ENCODE peak calls at places on chromosomes 6 and 20, in eight cellular contexts. I is DND-41, D is cardiac muscle cell, F is nephron progenitor cell, Z is activated B cell treated with CpG ODN at 0.5 μM for 24 hours, Q is B cell, H is natural killer cell, V is AG10803. U is an unnamed sample.

GRCh38 chr20:53934421-53935352 is 135.7 kb downstream of the BCAS1 start:
- DNase-seq in I (peak), Z (no peak), D (peak), H (no peak), F (no peak), Q (no peak), V (peak), U (no peak)

GRCh38 chr20:33811763-33812672 is 870 bp downstream of the CHMP4B start:
- DNase-seq in D (peak), V (peak), Q (peak), Z (peak), I (peak), F (no peak), H (peak), U (no peak)

GRCh38 chr6:3749390-3749978 is 2.0 kb downstream of the PXDC1 start:
- DNase-seq in Q (no peak), V (no peak), Z (no peak), D (no peak), H (no peak), I (no peak), F (no peak), U (no peak)

GRCh38 chr6:6842301-6842700 is 253.8 kb downstream of the LY86 start:
- DNase-seq in F (no peak), H (no peak), D (no peak), V (no peak), Z (no peak), Q (no peak), I (no peak), U (no peak)

GRCh38 chr6:87504440-87504839 is 31.7 kb downstream of the SLC35A1 start:
- DNase-seq in V (peak), Z (no peak), Q (no peak), I (no peak), H (no peak), D (peak), F (no peak), U (no peak)

GRCh38 chr6:21846541-21847451 is 253.2 kb downstream of the SOX4 start:
- DNase-seq in V (no peak), D (no peak), Q (no peak), F (peak), H (no peak), I (peak), Z (no peak), U (no peak)

GRCh38 chr6:160022793-160023192 is 53.9 kb downstream of the IGF2R start:
- DNase-seq in V (no peak), I (no peak), H (no peak), F (no peak), Q (no peak), Z (no peak), D (no peak), U (no peak)

GRCh38 chr6:4553387-4553786 is 222.8 kb upstream of the CDYL start:
- DNase-seq in H (no peak), Q (no peak), Z (no peak), F (no peak), V (no peak), I (no peak), D (peak), U (no peak)

GRCh38 chr6:39530201-39530759 is 194.9 kb downstream of the KIF6 start:
- DNase-seq in Q (no peak), I (no peak), Z (no peak), V (peak), D (peak), H (no peak), F (no peak), U (no peak)

GRCh38 chr6:19380287-19380686 is 456.9 kb upstream of the ID4 start:
- DNase-seq in H (no peak), Q (no peak), V (no peak), F (no peak), I (no peak), Z (no peak), D (peak), U (no peak)

GRCh38 chr20:23570178-23570577 is 1.9 kb upstream of the CST9L start:
- DNase-seq in Z (no peak), D (no peak), H (no peak), I (no peak), Q (no peak), F (no peak), V (no peak), U (no peak)

GRCh38 chr6:52498538-52499017 is 78.3 kb downstream of the TRAM2 start:
- DNase-seq in F (no peak), Z (no peak), V (peak), D (no peak), I (no peak), H (no peak), Q (no peak), U (no peak)

GRCh38 chr6:30570760-30571084 is 520 bp upstream of the ABCF1 start:
- DNase-seq in H (no peak), Q (no peak), Z (no peak), F (no peak), V (peak), I (no peak), D (no peak), U (no peak)

GRCh38 chr6:122696853-122697252 is 82.7 kb upstream of the FABP7 start:
- DNase-seq in V (no peak), H (no peak), I (no peak), D (no peak), F (no peak), Z (no peak), Q (no peak), U (no peak)

GRCh38 chr6:119449253-119450156 is 99.9 kb upstream of the MAN1A1 start:
- DNase-seq in Q (no peak), D (no peak), H (no peak), I (no peak), V (no peak), F (no peak), Z (no peak), U (no peak)

GRCh38 chr20:39009348-39009747 is 47.2 kb downstream of the DHX35 start:
- DNase-seq in H (no peak), F (no peak), I (no peak), V (no peak), Z (no peak), D (no peak), Q (no peak), U (no peak)

GRCh38 chr20:57928181-57928967 is 218.6 kb upstream of the PMEPA1 start:
- DNase-seq in I (no peak), F (no peak), Z (no peak), V (peak), Q (no peak), H (no peak), D (peak), U (no peak)

GRCh38 chr6:56048601-56049000 is 173.2 kb upstream of the BMP5 start:
- DNase-seq in I (no peak), D (no peak), F (no peak), V (no peak), Z (no peak), Q (no peak), H (no peak), U (no peak)

GRCh38 chr20:51831891-51832675 is 29.8 kb upstream of the SALL4 start:
- DNase-seq in H (no peak), Z (no peak), Q (no peak), D (peak), F (no peak), V (peak), I (no peak), U (no peak)

GRCh38 chr20:48468571-48468970 is 359.2 kb downstream of the PREX1 start:
- DNase-seq in Z (no peak), Q (no peak), D (no peak), H (no peak), V (no peak), F (no peak), I (no peak), U (no peak)

GRCh38 chr20:20365593-20365992 is 2.3 kb upstream of the INSM1 start:
- DNase-seq in F (no peak), H (no peak), I (no peak), Q (peak), D (no peak), V (no peak), Z (no peak), U (no peak)

GRCh38 chr20:43939762-43940121 is 25.1 kb downstream of the TOX2 start:
- DNase-seq in F (no peak), V (no peak), Q (no peak), H (no peak), D (no peak), I (no peak), Z (no peak), U (no peak)

GRCh38 chr6:13660893-13661292 is 45.8 kb downstream of the NOL7 start:
- DNase-seq in F (no peak), D (no peak), V (no peak), Q (no peak), I (no peak), Z (no peak), H (no peak), U (no peak)

GRCh38 chr6:33566182-33567084 is 13.6 kb downstream of the BAK1 start:
- DNase-seq in Z (no peak), F (no peak), D (no peak), H (no peak), V (no peak), Q (no peak), I (no peak), U (no peak)

GRCh38 chr6:150273457-150274309 is 95.1 kb upstream of the IYD start:
- DNase-seq in I (no peak), Z (no peak), Q (no peak), D (no peak), V (no peak), H (no peak), F (peak), U (no peak)

GRCh38 chr6:90222724-90223198 is 73.9 kb downstream of the BACH2 start:
- DNase-seq in V (no peak), H (no peak), I (no peak), F (no peak), Q (no peak), D (no peak), Z (no peak), U (no peak)

GRCh38 chr6:24848461-24848860 is 49.7 kb upstream of the ARMH2 start:
- DNase-seq in V (no peak), I (no peak), F (no peak), Q (no peak), Z (no peak), H (no peak), D (no peak), U (no peak)

GRCh38 chr6:100809346-100809745 is 71.8 kb downstream of the ASCC3 start:
- DNase-seq in Q (no peak), I (no peak), Z (no peak), D (no peak), V (no peak), H (no peak), F (no peak), U (no peak)

GRCh38 chr20:43749734-43750294 is 23.0 kb upstream of the GTSF1L start:
- DNase-seq in V (peak), D (peak), H (peak), Q (peak), Z (peak), F (peak), I (peak), U (peak)

GRCh38 chr20:7003598-7003997 is 236.1 kb downstream of the BMP2 start:
- DNase-seq in V (no peak), Q (no peak), F (no peak), Z (no peak), I (no peak), D (peak), H (no peak), U (no peak)

GRCh38 chr6:161835426-161836029 is 561.7 kb upstream of the AGPAT4 start:
- DNase-seq in Z (no peak), D (peak), Q (no peak), V (no peak), F (peak), H (no peak), I (no peak), U (no peak)

GRCh38 chr6:161744211-161745067 is 470.6 kb upstream of the AGPAT4 start:
- DNase-seq in Z (no peak), V (no peak), F (no peak), H (no peak), Q (no peak), D (no peak), I (no peak), U (no peak)

GRCh38 chr6:42766163-42766670 is 15.6 kb upstream of the BICRAL start:
- DNase-seq in I (no peak), F (no peak), H (peak), V (peak), Q (no peak), D (no peak), Z (no peak), U (no peak)

GRCh38 chr20:44264287-44264686 is 17.2 kb downstream of the GDAP1L1 start:
- DNase-seq in Z (no peak), H (no peak), I (peak), F (peak), D (peak), V (no peak), Q (no peak), U (no peak)

GRCh38 chr20:35821807-35822242 is 50.0 kb downstream of the PHF20 start:
- DNase-seq in Q (no peak), D (peak), I (no peak), V (peak), Z (no peak), H (no peak), F (no peak), U (no peak)

GRCh38 chr20:13119583-13119982 is 101.5 kb upstream of the ISM1 start:
- DNase-seq in F (peak), V (peak), Q (peak), D (peak), I (peak), Z (no peak), H (no peak), U (no peak)

GRCh38 chr6:34377984-34378383 is 14.5 kb downstream of the NUDT3 start:
- DNase-seq in V (no peak), D (no peak), I (no peak), H (no peak), Z (no peak), F (no peak), Q (no peak), U (no peak)

GRCh38 chr6:106056060-106056737 is 29.9 kb upstream of the PRDM1 start:
- DNase-seq in F (no peak), V (no peak), D (no peak), Z (no peak), H (no peak), Q (no peak), I (peak), U (no peak)

GRCh38 chr6:74001091-74001490 is 305.1 kb downstream of the CD109 start:
- DNase-seq in F (no peak), H (no peak), Q (no peak), I (no peak), D (no peak), V (peak), Z (no peak), U (no peak)

GRCh38 chr6:74000582-74000981 is 304.6 kb downstream of the CD109 start:
- DNase-seq in F (no peak), H (no peak), D (no peak), V (peak), Q (no peak), Z (no peak), I (no peak), U (no peak)
- TF ChIP-seq CTCF in F (no peak), H (no peak), D (no peak), V (no peak), Q (no peak), Z (no peak), I (no peak), U (no peak)

GRCh38 chr6:133835901-133836300 is 53.0 kb upstream of the TCF21 start:
- DNase-seq in Q (no peak), F (no peak), D (peak), I (no peak), H (no peak), V (peak), Z (no peak), U (no peak)
- TF ChIP-seq CTCF in Q (no peak), F (no peak), D (peak), I (no peak), H (no peak), V (peak), Z (no peak), U (no peak)

GRCh38 chr6:109062756-109063352 is 31.8 kb downstream of the SESN1 start:
- DNase-seq in Q (no peak), D (no peak), Z (no peak), H (no peak), F (no peak), V (no peak), I (no peak), U (no peak)
- TF ChIP-seq CTCF in Q (no peak), D (no peak), Z (no peak), H (no peak), F (no peak), V (no peak), I (no peak), U (no peak)

DNA sequence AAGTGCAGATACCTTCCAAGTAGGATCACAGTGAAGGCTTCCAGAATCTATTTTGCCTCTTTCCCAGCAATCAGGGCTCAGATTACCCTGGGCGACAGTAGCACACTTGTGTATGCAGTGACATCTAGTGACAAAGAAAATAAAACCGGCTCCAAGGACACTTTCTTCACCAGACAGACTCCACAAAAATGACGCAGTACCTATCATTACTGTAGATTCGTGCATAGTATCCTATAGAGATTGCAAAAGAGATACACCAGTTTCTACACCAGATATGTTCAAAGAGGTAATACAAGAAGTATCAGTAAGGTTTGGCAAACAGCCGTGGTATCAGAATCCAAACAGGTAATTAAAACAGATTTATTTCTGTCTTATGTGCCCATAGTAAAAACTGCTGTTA is 600.3 kb upstream of the JAG1 start:
- DNase-seq in I (peak), V (peak), F (peak), Q (no peak), D (peak), H (no peak), Z (no peak), U (peak)
- TF ChIP-seq CTCF in I (peak), V (peak), F (peak), Q (no peak), D (peak), H (no peak), Z (no peak), U (peak)

DNA sequence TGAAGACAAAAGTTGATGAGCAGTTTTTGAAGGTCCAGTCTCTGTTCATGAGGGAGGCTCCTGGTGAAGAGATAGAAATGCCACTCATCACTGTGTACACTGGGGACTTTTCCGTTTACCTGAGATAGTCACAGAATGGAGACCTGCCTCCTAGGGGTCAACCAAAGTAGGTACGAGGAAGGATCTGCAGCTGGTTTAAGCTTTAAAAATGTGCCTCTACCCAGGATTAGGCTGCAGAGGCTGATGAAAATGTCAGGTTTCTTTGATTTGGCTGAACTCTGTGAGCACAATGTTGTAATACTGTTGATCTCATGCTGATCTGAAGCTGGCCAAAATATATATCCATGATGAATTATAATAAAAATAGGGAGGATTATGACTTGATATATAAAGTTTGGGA is 182.8 kb downstream of the ADAT2 start:
- DNase-seq in D (no peak), V (no peak), I (no peak), Q (no peak), F (no peak), Z (no peak), H (no peak), U (no peak)
- TF ChIP-seq CTCF in D (no peak), V (no peak), I (no peak), Q (no peak), F (no peak), Z (no peak), H (no peak), U (no peak)

DNA sequence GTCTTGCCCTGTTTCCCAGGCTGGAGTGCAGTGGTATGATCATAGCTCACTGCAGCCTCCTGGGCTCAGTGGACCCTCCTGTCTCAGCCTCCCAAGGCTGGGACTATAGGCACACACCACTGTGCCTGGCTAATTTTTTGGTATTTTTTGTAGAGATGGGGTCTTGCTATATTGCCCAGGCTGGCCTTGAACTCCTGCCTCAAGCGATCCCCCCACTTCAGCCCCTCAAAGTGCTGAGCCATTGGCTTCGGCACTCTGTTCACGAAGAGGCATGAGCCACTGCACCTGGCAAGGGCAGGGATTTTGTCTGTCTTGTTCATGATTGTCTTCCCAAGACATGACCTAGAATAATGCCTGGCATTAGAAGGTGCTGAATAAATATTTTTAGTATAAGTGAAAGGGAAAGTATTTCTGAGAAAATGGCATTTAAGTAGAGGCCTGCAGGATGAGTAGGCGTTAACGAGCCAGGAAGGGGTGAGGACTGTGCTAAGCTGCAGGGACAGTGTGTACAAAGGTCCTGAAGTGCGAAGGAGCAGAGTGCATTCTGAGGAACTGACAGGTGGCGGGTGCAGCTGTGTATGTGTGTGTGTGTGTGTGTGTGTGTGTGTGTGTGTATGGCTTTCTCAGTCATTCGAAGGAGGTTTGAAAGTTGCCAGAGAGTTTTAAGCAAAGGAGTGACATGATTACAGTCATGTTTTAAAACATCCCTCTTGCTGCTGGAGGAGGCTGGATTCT is 43.0 kb downstream of the VEGFA start:
- DNase-seq in I (peak), D (peak), F (no peak), H (peak), V (no peak), Q (no peak), Z (no peak), U (no peak)
- TF ChIP-seq CTCF in I (no peak), D (no peak), F (no peak), H (no peak), V (no peak), Q (no peak), Z (no peak), U (no peak)

DNA sequence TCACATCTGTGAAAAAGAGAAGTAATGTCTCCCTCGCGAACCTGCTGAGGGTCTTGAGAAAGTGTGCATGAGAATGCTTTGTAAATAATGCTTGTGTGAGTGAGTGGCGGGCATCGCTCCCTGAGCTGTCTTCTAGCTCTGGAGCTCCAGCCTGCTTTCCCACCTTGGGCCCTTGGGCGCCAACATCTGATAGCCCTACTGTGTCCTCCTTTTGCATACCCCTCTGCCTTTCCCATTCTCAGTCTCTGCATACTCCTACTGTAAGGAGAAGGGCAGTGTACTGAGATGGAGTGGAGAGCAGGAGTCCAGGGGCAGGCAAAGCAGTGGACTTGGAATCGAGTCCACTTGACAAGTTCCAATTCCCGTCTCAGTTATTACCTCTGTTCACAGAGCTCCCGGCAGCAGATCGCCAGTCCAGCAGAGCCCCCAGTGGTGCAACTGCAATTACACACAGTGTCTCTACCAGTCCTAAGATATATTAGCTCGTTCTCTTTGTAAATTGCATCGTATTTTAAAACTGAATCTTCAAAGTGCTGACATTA is 855 bp upstream of the NCR2 start:
- DNase-seq in F (no peak), H (no peak), V (no peak), D (no peak), Z (no peak), I (peak), Q (no peak), U (no peak)
- TF ChIP-seq CTCF in F (peak), H (no peak), V (peak), D (peak), Z (no peak), I (peak), Q (no peak), U (no peak)

U was measured in D721Med.